ENCODE peak calls at places on chromosomes 5 and 9, in five cellular contexts. N is CD8-positive, alpha-beta memory T cell; W is CD4-positive, alpha-beta memory T cell; B is cardiac muscle cell; D is aorta. H is an unnamed sample.

GRCh38 chr9:73153793-73154227 is 2.1 kb downstream of the ANXA1 start:
- DNase-seq in N (no peak), D (no peak), W (no peak), B (no peak), H (no peak)

GRCh38 chr5:90402521-90403255 is 6.9 kb downstream of the CETN3 start:
- DNase-seq in N (no peak), W (no peak), D (no peak), B (no peak), H (no peak)

GRCh38 chr9:73872693-73873092 is 624.4 kb upstream of the RORB start:
- DNase-seq in W (no peak), B (no peak), D (no peak), N (no peak), H (no peak)

GRCh38 chr9:32344551-32345182 is 39.8 kb upstream of the ACO1 start:
- DNase-seq in D (no peak), N (no peak), W (no peak), B (no peak), H (no peak)

GRCh38 chr5:140298183-140298601 is 4.7 kb downstream of the PFDN1 start:
- DNase-seq in W (no peak), D (no peak), B (peak; percentile 21), N (no peak), H (no peak)

GRCh38 chr5:168883253-168883880 is 304.2 kb upstream of the PANK3 start:
- DNase-seq in N (no peak), B (peak; percentile 45), W (no peak), D (no peak), H (no peak)

GRCh38 chr5:164065266-164065665 is 559.8 kb downstream of the MAT2B start:
- DNase-seq in B (no peak), W (no peak), N (no peak), D (no peak), H (no peak)

GRCh38 chr5:77518304-77518703 is 26.2 kb upstream of the WDR41 start:
- DNase-seq in B (peak; percentile 15), D (no peak), N (no peak), W (no peak), H (no peak)

GRCh38 chr5:174547814-174548213 is 176.6 kb upstream of the MSX2 start:
- DNase-seq in D (no peak), B (no peak), N (no peak), W (no peak), H (no peak)

GRCh38 chr9:108259917-108260675 is 595.7 kb downstream of the ACTL7B start:
- DNase-seq in N (no peak), W (no peak), B (no peak), D (no peak), H (no peak)

GRCh38 chr5:139294372-139295165 is 1.0 kb downstream of the MATR3 start:
- DNase-seq in B (peak; percentile 87), W (peak; percentile 63), N (peak; percentile 44), D (peak; percentile 92), H (peak; percentile 70)

GRCh38 chr5:122297587-122298298 is 14.3 kb upstream of the SNCAIP start:
- DNase-seq in W (no peak), B (no peak), D (no peak), N (no peak), H (no peak)

GRCh38 chr5:20972419-20972925 is 984.5 kb upstream of the CDH18 start:
- DNase-seq in W (no peak), D (no peak), B (peak; percentile 34), N (no peak), H (no peak)

GRCh38 chr5:155794801-155795200 is 532.2 kb upstream of the SGCD start:
- DNase-seq in B (no peak), N (no peak), W (no peak), D (no peak), H (no peak)

GRCh38 chr5:68433921-68434879 is 218.6 kb downstream of the PIK3R1 start:
- DNase-seq in N (peak; percentile 79), B (no peak), W (peak; percentile 80), D (peak; percentile 94), H (peak; percentile 86)

GRCh38 chr5:81365541-81365940 is 28.4 kb downstream of the ACOT12 start:
- DNase-seq in N (no peak), D (no peak), W (no peak), B (no peak), H (no peak)

GRCh38 chr9:29669613-29670012 is 2096.3 kb upstream of the C9orf72 start:
- DNase-seq in W (no peak), N (no peak), B (no peak), D (no peak), H (no peak)

GRCh38 chr9:100674419-100675122 is 96.7 kb downstream of the CAVIN4 start:
- DNase-seq in W (no peak), D (no peak), N (no peak), B (no peak), H (no peak)

GRCh38 chr9:133421615-133422542 is at the start of gene ADAMTS13:
- DNase-seq in B (no peak), N (no peak), W (no peak), D (no peak), H (no peak)

GRCh38 chr9:5013379-5013778 is 28.3 kb downstream of the JAK2 start:
- DNase-seq in B (no peak), W (no peak), N (no peak), D (no peak), H (no peak)

GRCh38 chr9:109751253-109751652 is 28.7 kb upstream of the PALM2AKAP2 start:
- DNase-seq in B (no peak), W (no peak), N (no peak), D (no peak), H (no peak)

GRCh38 chr5:129459485-129460120 is 495 bp upstream of the ADAMTS19 start:
- DNase-seq in B (peak; percentile 73), N (no peak), W (no peak), D (no peak), H (peak; percentile 81)

GRCh38 chr5:137142371-137143243 is 356.5 kb downstream of the SPOCK1 start:
- DNase-seq in W (no peak), D (peak; percentile 91), B (no peak), N (no peak), H (no peak)

GRCh38 chr5:172004824-172005237 is 1.6 kb downstream of the FBXW11 start:
- DNase-seq in W (peak; percentile 25), B (no peak), N (no peak), D (no peak), H (no peak)
- H3K4me1 ChIP-seq in W (peaks cover 62% of the 10 kb centered on the region), B (peaks cover 41% of the 10 kb centered on the region), N (peaks cover 62% of the 10 kb centered on the region), D (peaks cover 3% of the 10 kb centered on the region), H (peaks cover 46% of the 10 kb centered on the region)

GRCh38 chr5:10063997-10064396 is 185.7 kb downstream of the ATPSCKMT start:
- DNase-seq in B (no peak), D (no peak), W (no peak), N (no peak), H (no peak)
- H3K4me1 ChIP-seq in B (no peaks in the 10 kb centered on the region), D (no peaks in the 10 kb centered on the region), W (no peaks in the 10 kb centered on the region), N (no peaks in the 10 kb centered on the region), H (no peaks in the 10 kb centered on the region)

DNA sequence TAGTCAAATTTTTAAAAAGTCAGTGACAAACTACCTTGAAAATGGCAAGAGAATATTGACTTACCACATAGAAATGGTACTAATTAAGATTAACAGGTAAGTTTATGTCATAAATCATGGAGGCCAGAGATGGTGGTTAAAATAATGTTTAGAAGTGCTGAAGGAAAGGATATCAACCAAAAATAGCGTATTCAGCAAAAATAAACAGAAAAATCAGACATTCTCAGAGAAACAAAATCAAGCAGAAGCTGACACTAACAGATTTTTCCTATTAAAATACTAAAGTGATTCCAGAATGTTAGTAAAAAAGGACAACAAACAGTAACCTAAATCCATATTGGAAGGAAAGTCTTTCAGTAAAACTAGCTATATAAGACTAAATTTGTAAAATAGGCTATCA is 959.9 kb upstream of the CDH10 start:
- DNase-seq in D (no peak), W (no peak), B (no peak), N (no peak), H (no peak)
- H3K4me1 ChIP-seq in D (no peaks in the 10 kb centered on the region), W (no peaks in the 10 kb centered on the region), B (no peaks in the 10 kb centered on the region), N (no peaks in the 10 kb centered on the region), H (no peaks in the 10 kb centered on the region)

GRCh38 chr5:3962113-3962512 is 366.5 kb downstream of the IRX1 start:
- DNase-seq in D (no peak), W (no peak), N (no peak), B (no peak), H (no peak)

GRCh38 chr5:3958389-3958788 is 362.8 kb downstream of the IRX1 start:
- DNase-seq in D (no peak), N (no peak), W (no peak), B (no peak), H (no peak)

DNA sequence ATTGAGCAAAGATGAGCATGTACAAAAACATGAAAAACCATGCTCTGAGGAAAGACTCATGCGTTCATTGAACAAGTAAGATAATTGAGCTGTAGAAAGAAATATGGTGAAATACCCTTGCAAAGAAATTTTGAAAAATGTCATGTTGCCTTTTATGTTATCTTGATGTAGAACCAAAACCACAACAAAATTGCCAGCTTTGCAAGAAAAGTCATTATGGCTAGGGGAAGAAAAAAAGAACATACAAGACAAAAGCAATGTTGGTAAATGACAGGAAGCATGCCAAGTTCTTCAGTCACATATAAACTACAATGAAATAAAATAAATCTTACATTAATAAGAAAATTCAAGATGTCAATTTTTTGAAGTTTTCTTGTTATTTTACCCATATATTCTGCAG is 368.0 kb downstream of the IRX1 start:
- DNase-seq in D (no peak), W (no peak), N (no peak), B (no peak), H (no peak)
- H3K4me1 ChIP-seq in D (no peaks in the 10 kb centered on the region), W (no peaks in the 10 kb centered on the region), N (no peaks in the 10 kb centered on the region), B (no peaks in the 10 kb centered on the region), H (no peaks in the 10 kb centered on the region)

DNA sequence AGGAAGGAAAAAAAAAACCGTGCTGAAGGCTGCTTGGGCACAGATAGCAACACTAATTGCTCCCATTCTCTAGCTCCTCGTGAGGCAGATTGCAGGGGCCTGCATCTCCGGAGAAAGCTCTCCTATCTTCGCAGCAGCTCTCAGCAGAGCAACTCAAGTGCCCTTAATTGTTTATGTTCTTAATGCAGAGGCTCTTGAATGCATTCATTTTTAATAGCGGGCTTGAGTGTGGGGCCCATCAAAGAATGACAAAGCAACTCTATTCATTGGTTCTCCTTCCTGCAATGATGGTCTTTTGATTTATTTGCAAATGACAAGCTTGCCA is 23.9 kb downstream of the TLE1 start:
- DNase-seq in B (no peak), D (no peak), N (no peak), W (no peak), H (no peak)
- H3K4me1 ChIP-seq in B (peaks cover 13% of the 10 kb centered on the region), D (peaks cover 5% of the 10 kb centered on the region), N (no peaks in the 10 kb centered on the region), W (no peaks in the 10 kb centered on the region), H (peaks cover 16% of the 10 kb centered on the region)